ENCODE peak calls at places on chromosomes 7 and 10, in seven cellular contexts. U is NB4, L is gastrocnemius medialis, J is heart left ventricle, R is cardiac fibroblast, I is GM23338, C is HL-60. E is an unnamed sample.

GRCh38 chr7:116211006-116211912 is 920 bp downstream of the TES start:
- DNase-seq in U (peak; percentile 90), L (peak; percentile 59), J (peak; percentile 81), R (peak; percentile 85), I (peak; percentile 80), C (peak; percentile 84), E (peak; percentile 64)

GRCh38 chr10:34607894-34608293 is 207.2 kb downstream of the PARD3 start:
- DNase-seq in U (no peak), L (no peak), J (no peak), R (no peak), I (peak; percentile 11), C (no peak), E (no peak)

GRCh38 chr7:143901360-143901709 is 641 bp downstream of the TCAF1 start:
- DNase-seq in U (no peak), L (peak; percentile 19), J (peak; percentile 44), R (peak; percentile 70), I (no peak), C (no peak), E (no peak)

GRCh38 chr10:79028056-79028430 is 40.7 kb upstream of the ZMIZ1 start:
- DNase-seq in U (no peak), L (no peak), J (no peak), R (no peak), I (no peak), C (no peak), E (no peak)

GRCh38 chr7:50632561-50633413 is 67.6 kb upstream of the DDC start:
- DNase-seq in U (peak; percentile 62), L (peak; percentile 68), J (no peak), R (peak; percentile 60), I (peak; percentile 91), C (peak; percentile 45), E (no peak)

GRCh38 chr10:20181408-20181807 is 365.2 kb downstream of the PLXDC2 start:
- DNase-seq in U (no peak), L (no peak), J (no peak), R (no peak), I (peak; percentile 14), C (no peak), E (no peak)

GRCh38 chr7:151223728-151224127 is 3.3 kb downstream of the ABCF2 start:
- DNase-seq in U (no peak), L (no peak), J (no peak), R (no peak), I (no peak), C (no peak), E (no peak)

GRCh38 chr7:49911906-49912305 is 138.5 kb downstream of the VWC2 start:
- DNase-seq in U (no peak), L (no peak), J (no peak), R (no peak), I (no peak), C (no peak), E (no peak)

GRCh38 chr7:133196872-133197612 is 55.8 kb upstream of the EXOC4 start:
- DNase-seq in U (no peak), L (no peak), J (no peak), R (no peak), I (peak; percentile 94), C (no peak), E (no peak)

GRCh38 chr10:78619244-78619851 is 449.4 kb upstream of the ZMIZ1 start:
- DNase-seq in U (no peak), L (no peak), J (no peak), R (no peak), I (peak; percentile 2), C (no peak), E (no peak)

GRCh38 chr7:153518201-153518984 is 533.8 kb upstream of the DPP6 start:
- DNase-seq in U (no peak), L (no peak), J (no peak), R (no peak), I (no peak), C (no peak), E (no peak)

GRCh38 chr10:11595395-11595692 is 16.1 kb downstream of the USP6NL start:
- DNase-seq in U (no peak), L (no peak), J (peak; percentile 38), R (peak; percentile 54), I (no peak), C (no peak), E (no peak)

GRCh38 chr10:131859341-131860020 is 41.3 kb upstream of the PPP2R2D start:
- DNase-seq in U (no peak), L (no peak), J (no peak), R (no peak), I (no peak), C (no peak), E (no peak)

GRCh38 chr7:110522751-110523200 is 568.2 kb upstream of the LRRN3 start:
- DNase-seq in U (no peak), L (no peak), J (no peak), R (no peak), I (peak; percentile 44), C (no peak), E (no peak)

GRCh38 chr10:93859049-93859655 is 34.6 kb upstream of the SLC35G1 start:
- DNase-seq in U (peak; percentile 31), L (no peak), J (no peak), R (peak; percentile 18), I (peak; percentile 39), C (no peak), E (no peak)

GRCh38 chr10:90888387-90888786 is 16.6 kb downstream of the RPP30 start:
- DNase-seq in U (no peak), L (no peak), J (no peak), R (no peak), I (no peak), C (no peak), E (no peak)

GRCh38 chr7:47405286-47405904 is 176.5 kb downstream of the TNS3 start:
- DNase-seq in U (no peak), L (no peak), J (no peak), R (peak; percentile 6), I (no peak), C (no peak), E (no peak)

GRCh38 chr10:553233-553632 is 136.2 kb downstream of the DIP2C start:
- DNase-seq in U (no peak), L (no peak), J (no peak), R (no peak), I (no peak), C (no peak), E (no peak)

GRCh38 chr10:34627331-34627730 is 187.8 kb downstream of the PARD3 start:
- DNase-seq in U (peak; percentile 33), L (no peak), J (no peak), R (no peak), I (no peak), C (no peak), E (no peak)

GRCh38 chr10:60257767-60258428 is 131.8 kb downstream of the ANK3 start:
- DNase-seq in U (no peak), L (no peak), J (no peak), R (no peak), I (peak; percentile 22), C (no peak), E (no peak)

GRCh38 chr7:135199439-135199838 is 11.9 kb downstream of the WDR91 start:
- DNase-seq in U (no peak), L (no peak), J (no peak), R (no peak), I (no peak), C (no peak), E (no peak)

GRCh38 chr7:136555933-136556332 is 312.5 kb upstream of the CHRM2 start:
- DNase-seq in U (no peak), L (no peak), J (no peak), R (no peak), I (no peak), C (no peak), E (no peak)

DNA sequence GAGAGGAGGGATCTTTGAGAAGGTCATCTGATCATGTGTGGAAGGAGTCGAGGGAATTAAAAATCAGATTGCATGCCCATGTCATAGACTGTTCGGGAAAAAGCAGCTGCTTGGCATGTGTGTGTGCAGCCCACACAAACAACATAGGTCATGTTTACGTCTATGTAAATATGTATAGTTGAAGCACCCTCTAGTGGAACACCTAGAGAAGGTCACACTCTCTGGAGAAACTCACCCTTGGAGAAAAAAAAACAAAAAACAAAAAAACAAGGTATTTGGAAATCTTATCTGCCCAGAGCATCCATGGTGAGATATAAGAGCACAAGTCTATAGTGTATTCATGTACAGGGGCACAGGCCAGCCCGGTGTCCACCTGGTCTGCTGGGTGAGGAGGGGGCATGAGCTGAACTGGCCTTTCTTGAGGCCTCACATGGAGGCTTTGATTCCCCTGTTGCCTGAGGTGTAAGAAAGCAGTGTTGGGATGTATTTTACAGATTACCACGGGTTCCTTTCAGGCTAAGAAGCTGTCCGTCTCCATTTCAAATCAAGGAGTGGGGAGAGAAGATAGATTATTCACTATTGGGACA is 98.0 kb downstream of the NPY start:
- DNase-seq in U (peak; percentile 35), L (no peak), J (no peak), R (peak; percentile 10), I (peak; percentile 59), C (no peak), E (peak; percentile 15)
- TF ChIP-seq CTCF in U (peak; percentile 56), L (no peak), J (no peak), R (peak; percentile 41), I (peak; percentile 68), C (no peak), E (peak; percentile 55)

DNA sequence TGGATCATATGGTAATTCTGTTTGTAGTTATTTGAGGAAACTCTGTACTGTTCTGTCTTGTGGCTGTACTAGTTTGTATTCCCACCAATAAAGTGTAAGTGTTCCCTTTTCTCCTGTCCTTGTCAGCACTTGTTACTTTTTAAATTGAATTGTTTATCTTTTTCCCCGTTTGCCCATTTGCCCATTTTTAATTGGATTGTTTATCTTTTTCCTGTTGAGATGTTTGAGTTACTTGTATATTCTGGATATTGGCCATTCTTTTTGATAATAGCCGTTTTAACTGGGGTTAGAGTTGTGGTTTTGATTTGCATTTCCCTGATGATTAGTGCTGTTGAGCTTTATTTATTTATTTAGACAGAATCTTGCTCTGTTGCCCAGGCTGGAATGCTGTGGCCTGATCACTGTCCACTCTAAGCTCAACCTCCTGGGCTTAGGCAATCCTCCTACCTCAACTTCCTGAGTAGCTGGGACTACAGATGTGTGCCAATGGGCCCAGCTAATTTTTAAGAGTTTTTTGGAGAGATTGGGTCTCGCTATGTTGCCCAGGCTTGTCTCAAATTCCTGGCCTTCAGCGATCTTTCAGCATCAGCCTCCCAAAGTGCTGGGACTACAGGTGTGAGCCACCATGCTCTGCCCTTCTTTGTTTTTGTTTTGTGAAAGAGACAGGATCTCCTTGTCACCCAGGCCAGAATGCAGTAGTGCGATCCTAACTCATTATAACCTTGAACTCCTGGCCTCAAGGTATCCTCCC is 23.0 kb downstream of the BMPR1A start:
- DNase-seq in U (no peak), L (no peak), J (no peak), R (peak; percentile 53), I (no peak), C (no peak), E (no peak)
- H3K4me3 ChIP-seq in U (no peak overlapping the region), L (no peak overlapping the region), J (no peak overlapping the region), R (no peak overlapping the region), I (no peak overlapping the region), C (no peak overlapping the region), E (no peak overlapping the region)

GRCh38 chr7:139034855-139035587 is 821 bp downstream of the ZC3HAV1L start:
- DNase-seq in U (peak; percentile 81), L (no peak), J (no peak), R (peak; percentile 36), I (peak; percentile 61), C (no peak), E (no peak)
- TF ChIP-seq CTCF in U (peak; percentile 21), L (no peak), J (no peak), R (peak; percentile 2), I (no peak), C (no peak), E (no peak)

GRCh38 chr7:93574646-93575554 is at the start of gene CALCR:
- DNase-seq in U (no peak), L (peak; percentile 12), J (no peak), R (no peak), I (peak; percentile 74), C (no peak), E (no peak)
- H3K4me3 ChIP-seq in U (no peak within 1 kb of the TSS), L (peak within 1 kb of the TSS; percentile 32), J (peak within 1 kb of the TSS; percentile 17), R (no peak within 1 kb of the TSS), I (peak within 1 kb of the TSS; percentile 83), C (no peak within 1 kb of the TSS), E (no peak within 1 kb of the TSS)

GRCh38 chr10:21959998-21960397 is 43.5 kb downstream of the DNAJC1 start:
- DNase-seq in U (no peak), L (no peak), J (no peak), R (no peak), I (no peak), C (no peak), E (no peak)
- TF ChIP-seq CTCF in U (no peak), L (no peak), J (peak; percentile 39), R (no peak), I (peak; percentile 35), C (no peak), E (no peak)